ENCODE peak calls at places on chromosomes 16 and 17, in four cellular contexts. One of them, this sample, is unnamed. For H3K4me1, the result is how much of the 10 kb centered on the place peaks cover.

GRCh38 chr17:6241381-6241780 is 171.2 kb downstream of the WSCD1 start:
- DNase-seq in stomach: no peak
- DNase-seq in endothelial cell of umbilical vein: no peak
- DNase-seq in prostate gland: no peak
- DNase-seq in this sample: no peak

GRCh38 chr16:56506941-56507340 is 12.9 kb downstream of the BBS2 start:
- DNase-seq in endothelial cell of umbilical vein: peak
- DNase-seq in prostate gland: no peak
- DNase-seq in stomach: no peak
- DNase-seq in this sample: no peak

GRCh38 chr17:81040791-81041337 is 5.9 kb downstream of the BAIAP2 start:
- DNase-seq in prostate gland: no peak
- DNase-seq in endothelial cell of umbilical vein: no peak
- DNase-seq in stomach: no peak
- DNase-seq in this sample: no peak

GRCh38 chr16:70777973-70778406 is 23.0 kb downstream of the VAC14 start:
- DNase-seq in stomach: no peak
- DNase-seq in prostate gland: peak
- DNase-seq in endothelial cell of umbilical vein: no peak
- DNase-seq in this sample: no peak

GRCh38 chr17:2853111-2853721 is 57.0 kb downstream of the RAP1GAP2 start:
- DNase-seq in endothelial cell of umbilical vein: no peak
- DNase-seq in prostate gland: peak
- DNase-seq in stomach: peak
- DNase-seq in this sample: peak

GRCh38 chr17:55454906-55455474 is 33.4 kb upstream of the MMD start:
- DNase-seq in prostate gland: peak
- DNase-seq in endothelial cell of umbilical vein: no peak
- DNase-seq in stomach: no peak
- DNase-seq in this sample: no peak

GRCh38 chr16:22782299-22782698 is 31.7 kb upstream of the HS3ST2 start:
- DNase-seq in prostate gland: no peak
- DNase-seq in stomach: no peak
- DNase-seq in endothelial cell of umbilical vein: peak
- DNase-seq in this sample: no peak

GRCh38 chr16:4115209-4115940 is 867 bp downstream of the ADCY9 start:
- DNase-seq in prostate gland: peak
- DNase-seq in stomach: peak
- DNase-seq in endothelial cell of umbilical vein: peak
- DNase-seq in this sample: peak

DNA sequence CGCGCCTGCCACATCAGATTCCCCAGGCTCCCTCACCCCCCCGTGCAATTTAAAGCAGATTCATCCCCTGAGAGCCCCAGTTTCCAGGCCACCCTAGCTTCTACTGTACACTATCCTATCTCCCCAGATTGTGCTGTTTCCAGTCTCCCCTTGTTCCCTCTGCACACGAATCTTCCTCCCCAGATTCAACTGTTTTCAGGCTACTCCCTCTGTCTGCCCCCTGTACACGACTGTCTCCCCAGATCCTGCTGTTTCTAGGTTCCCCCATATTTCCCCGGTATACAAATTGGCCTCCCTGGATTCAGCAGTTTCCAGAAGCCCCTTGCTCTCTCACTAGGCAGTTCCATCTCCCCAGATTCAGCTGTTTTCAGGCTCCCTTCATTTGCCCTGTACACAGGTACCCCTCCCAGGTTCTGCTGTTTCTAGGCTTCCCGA is 23.0 kb downstream of the COPZ2 start:
- DNase-seq in endothelial cell of umbilical vein: no peak
- DNase-seq in stomach: no peak
- DNase-seq in prostate gland: no peak
- DNase-seq in this sample: no peak
- TF ChIP-seq POLR2AphosphoS5 in endothelial cell of umbilical vein: no peak
- TF ChIP-seq POLR2AphosphoS5 in stomach: no peak
- TF ChIP-seq POLR2AphosphoS5 in prostate gland: no peak
- TF ChIP-seq POLR2AphosphoS5 in this sample: no peak

GRCh38 chr17:63853260-63853659 is 10.8 kb upstream of the SMARCD2 start:
- DNase-seq in stomach: no peak
- DNase-seq in endothelial cell of umbilical vein: no peak
- DNase-seq in prostate gland: no peak
- DNase-seq in this sample: no peak

GRCh38 chr17:63845509-63845908 is 3.0 kb upstream of the SMARCD2 start:
- DNase-seq in stomach: no peak
- DNase-seq in endothelial cell of umbilical vein: no peak
- DNase-seq in prostate gland: no peak
- DNase-seq in this sample: no peak

GRCh38 chr17:63850401-63850800 is 7.9 kb upstream of the SMARCD2 start:
- DNase-seq in prostate gland: no peak
- DNase-seq in endothelial cell of umbilical vein: no peak
- DNase-seq in stomach: no peak
- DNase-seq in this sample: no peak

GRCh38 chr17:63847525-63848249 is 5.2 kb upstream of the SMARCD2 start:
- DNase-seq in stomach: no peak
- DNase-seq in prostate gland: no peak
- DNase-seq in endothelial cell of umbilical vein: no peak
- DNase-seq in this sample: no peak

DNA sequence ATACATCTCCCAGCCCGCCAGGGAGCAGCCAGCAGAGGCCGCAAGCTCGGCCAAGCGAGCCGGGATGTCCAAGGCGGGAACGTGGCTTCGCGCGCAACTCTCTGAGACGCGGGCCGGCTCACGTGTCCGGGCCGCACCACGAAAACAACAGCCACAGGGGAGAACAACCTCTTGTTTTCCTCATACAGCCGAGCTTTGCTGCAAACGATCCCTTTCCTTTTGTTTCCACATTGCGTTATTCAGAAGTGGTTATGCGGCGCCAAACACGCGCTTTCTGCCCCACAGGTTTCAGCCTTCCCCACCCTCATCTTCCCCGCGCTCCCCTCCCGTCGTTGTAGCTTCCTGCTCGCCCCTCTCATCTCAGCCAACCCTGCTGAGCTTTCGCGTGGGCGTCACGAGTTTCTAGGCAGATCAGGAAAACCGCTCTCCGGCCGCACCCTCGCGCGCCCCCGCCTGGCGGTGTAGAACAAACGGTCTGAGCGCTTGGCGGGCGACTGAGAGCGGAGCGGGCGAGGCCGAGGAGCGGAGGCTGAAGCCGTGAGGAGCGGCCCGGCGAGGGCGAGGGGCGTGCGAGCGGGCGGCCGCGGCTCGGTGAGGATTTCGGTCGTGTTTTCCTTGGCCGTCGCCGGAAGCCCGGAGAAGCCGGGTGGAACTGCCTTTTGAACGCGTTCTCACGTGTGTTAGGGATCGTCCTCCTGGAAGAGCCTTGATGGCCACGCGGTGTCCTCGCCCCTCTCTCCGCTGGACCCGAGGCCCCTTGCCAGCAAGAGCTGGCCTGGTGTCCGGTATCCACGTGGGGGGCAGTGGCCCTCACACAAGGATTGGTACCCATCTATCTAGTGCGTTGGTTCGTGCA is 6.6 kb upstream of the SMARCD2 start:
- DNase-seq in stomach: peak
- DNase-seq in endothelial cell of umbilical vein: peak
- DNase-seq in prostate gland: peak
- DNase-seq in this sample: peak
- H3K4me3 ChIP-seq in stomach: peak
- H3K4me3 ChIP-seq in endothelial cell of umbilical vein: no peak
- H3K4me3 ChIP-seq in prostate gland: peak
- H3K4me3 ChIP-seq in this sample: peak

GRCh38 chr16:13839577-13839976 is 80.4 kb upstream of the ERCC4 start:
- DNase-seq in prostate gland: no peak
- DNase-seq in stomach: no peak
- DNase-seq in endothelial cell of umbilical vein: no peak
- DNase-seq in this sample: no peak
- H3K4me1 ChIP-seq in prostate gland: under half
- H3K4me1 ChIP-seq in stomach: under half
- H3K4me1 ChIP-seq in endothelial cell of umbilical vein: under half
- H3K4me1 ChIP-seq in this sample: under half

GRCh38 chr17:51015145-51015558 is 105.5 kb downstream of the SPAG9 start:
- DNase-seq in prostate gland: no peak
- DNase-seq in stomach: no peak
- DNase-seq in endothelial cell of umbilical vein: peak
- DNase-seq in this sample: no peak

GRCh38 chr17:51017270-51017669 is 103.4 kb downstream of the SPAG9 start:
- DNase-seq in stomach: no peak
- DNase-seq in endothelial cell of umbilical vein: no peak
- DNase-seq in prostate gland: no peak
- DNase-seq in this sample: no peak

GRCh38 chr17:51018541-51018940 is 102.1 kb downstream of the SPAG9 start:
- DNase-seq in stomach: no peak
- DNase-seq in prostate gland: no peak
- DNase-seq in endothelial cell of umbilical vein: no peak
- DNase-seq in this sample: no peak

GRCh38 chr17:51014129-51014528 is 106.5 kb downstream of the SPAG9 start:
- DNase-seq in prostate gland: no peak
- DNase-seq in stomach: no peak
- DNase-seq in endothelial cell of umbilical vein: no peak
- DNase-seq in this sample: no peak

DNA sequence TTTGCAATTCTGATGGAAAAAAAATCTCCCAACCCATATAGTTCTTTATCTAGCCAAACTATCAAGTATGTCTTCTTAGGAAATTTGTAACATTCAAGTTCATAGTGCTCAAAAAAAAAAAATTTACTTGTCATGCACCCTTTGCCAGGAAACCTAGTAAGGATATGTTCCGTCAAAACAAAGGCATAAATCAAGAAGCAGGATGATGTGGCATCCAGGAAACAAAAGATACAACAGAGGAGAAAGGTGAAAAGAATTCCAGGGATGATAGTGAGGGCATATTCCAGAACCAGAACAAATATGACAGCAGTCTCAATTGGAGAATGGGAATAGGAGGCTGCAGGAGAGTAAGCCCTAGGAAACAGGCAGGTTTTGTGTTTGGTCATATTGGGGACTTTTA is 104.6 kb downstream of the SPAG9 start:
- DNase-seq in prostate gland: no peak
- DNase-seq in stomach: no peak
- DNase-seq in endothelial cell of umbilical vein: peak
- DNase-seq in this sample: no peak
- TF ChIP-seq POLR2AphosphoS5 in prostate gland: peak
- TF ChIP-seq POLR2AphosphoS5 in stomach: no peak
- TF ChIP-seq POLR2AphosphoS5 in endothelial cell of umbilical vein: no peak
- TF ChIP-seq POLR2AphosphoS5 in this sample: no peak